ENCODE peak calls at places on chromosomes 6 and 20, in five cellular contexts. L is dorsolateral prefrontal cortex, J is A549, Q is cardiac muscle cell, V is kidney. N is an unnamed sample.

GRCh38 chr6:57190140-57190539 is 18.0 kb downstream of the BAG2 start:
- DNase-seq in L (no peak), J (no peak), Q (peak), V (no peak), N (peak)

GRCh38 chr6:138821519-138821918 is 25.6 kb downstream of the ECT2L start:
- DNase-seq in L (no peak), J (no peak), Q (no peak), V (no peak), N (no peak)

GRCh38 chr20:31652917-31653385 is 15.2 kb downstream of the COX4I2 start:
- DNase-seq in L (no peak), J (no peak), Q (peak), V (no peak), N (no peak)

GRCh38 chr20:60087563-60088105 is 129.4 kb downstream of the CDH26 start:
- DNase-seq in L (no peak), J (no peak), Q (peak), V (no peak), N (no peak)

GRCh38 chr6:30364591-30364990 is 19.6 kb downstream of the RPP21 start:
- DNase-seq in L (no peak), J (no peak), Q (no peak), V (no peak), N (no peak)

GRCh38 chr6:112145080-112145573 is 57.7 kb downstream of the FAM229B start:
- DNase-seq in L (no peak), J (no peak), Q (no peak), V (no peak), N (no peak)

GRCh38 chr20:62967149-62967501 is 14.6 kb downstream of the SLC17A9 start:
- DNase-seq in L (no peak), J (no peak), Q (no peak), V (no peak), N (no peak)

GRCh38 chr6:39274903-39275302 is 39.3 kb downstream of the KCNK17 start:
- DNase-seq in L (no peak), J (no peak), Q (no peak), V (no peak), N (no peak)

GRCh38 chr6:38957426-38957825 is 91.2 kb upstream of the GLP1R start:
- DNase-seq in L (no peak), J (no peak), Q (no peak), V (no peak), N (no peak)

GRCh38 chr20:45041464-45042337 is 59.2 kb downstream of the KCNS1 start:
- DNase-seq in L (no peak), J (no peak), Q (peak), V (no peak), N (no peak)

GRCh38 chr20:24392612-24393011 is 76.8 kb upstream of the SYNDIG1 start:
- DNase-seq in L (no peak), J (no peak), Q (no peak), V (no peak), N (no peak)

GRCh38 chr6:25278914-25279747 is at the start of gene CARMIL1:
- DNase-seq in L (peak), J (peak), Q (peak), V (peak), N (peak)

GRCh38 chr6:107458687-107459282 is 579 bp downstream of the PDSS2 start:
- DNase-seq in L (no peak), J (peak), Q (peak), V (peak), N (no peak)

GRCh38 chr6:111263837-111264236 is 176.5 kb downstream of the SLC16A10 start:
- DNase-seq in L (no peak), J (no peak), Q (peak), V (no peak), N (no peak)

GRCh38 chr6:29675561-29675960 is 5.4 kb downstream of the ZFP57 start:
- DNase-seq in L (no peak), J (no peak), Q (no peak), V (no peak), N (no peak)

GRCh38 chr20:24584538-24585356 is 115.3 kb downstream of the SYNDIG1 start:
- DNase-seq in L (no peak), J (no peak), Q (peak), V (peak), N (no peak)

GRCh38 chr6:168303982-168304751 is 15.4 kb downstream of the DACT2 start:
- DNase-seq in L (no peak), J (no peak), Q (no peak), V (no peak), N (no peak)

GRCh38 chr20:57211949-57212889 is 54.2 kb downstream of the BMP7 start:
- DNase-seq in L (no peak), J (peak), Q (peak), V (peak), N (peak)

GRCh38 chr20:44745560-44746366 is at the start of gene KCNK15:
- DNase-seq in L (no peak), J (no peak), Q (peak), V (peak), N (no peak)

GRCh38 chr6:169035381-169036280 is 218.0 kb downstream of the THBS2 start:
- DNase-seq in L (no peak), J (no peak), Q (peak), V (peak), N (no peak)

GRCh38 chr6:41182069-41183034 is 18.6 kb downstream of the TREML2 start:
- DNase-seq in L (no peak), J (peak), Q (peak), V (no peak), N (peak)

GRCh38 chr6:170088349-170088951 is 202.4 kb downstream of the DLL1 start:
- DNase-seq in L (peak), J (no peak), Q (no peak), V (peak), N (no peak)
- H3K27ac ChIP-seq in L (no peak), J (no peak), Q (no peak), V (no peak), N (no peak)

DNA sequence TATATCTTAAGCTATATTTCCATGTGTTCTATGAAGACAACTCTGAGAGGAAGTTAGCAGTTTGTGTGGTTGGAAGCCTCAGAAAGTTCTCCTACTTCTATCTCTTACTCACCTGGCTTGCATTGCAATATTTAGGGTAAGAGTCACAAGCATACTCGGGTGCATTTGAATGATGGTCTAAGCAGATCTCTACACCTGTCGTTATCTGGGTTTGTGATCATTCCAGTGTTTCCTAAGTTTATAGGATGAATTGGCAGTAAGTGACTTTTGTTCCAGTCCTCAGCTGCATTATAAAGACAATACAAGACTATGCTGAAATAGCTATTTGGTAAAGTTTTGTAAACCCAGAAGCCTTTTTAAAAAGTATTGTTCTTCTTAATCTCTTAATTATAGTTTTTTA is 36.9 kb downstream of the CBFA2T2 start:
- DNase-seq in L (no peak), J (no peak), Q (no peak), V (no peak), N (no peak)
- H3K27ac ChIP-seq in L (no peak), J (no peak), Q (no peak), V (no peak), N (no peak)

GRCh38 chr20:49685809-49686208 is 27.9 kb downstream of the B4GALT5 start:
- DNase-seq in L (no peak), J (no peak), Q (peak), V (no peak), N (no peak)
- H3K27ac ChIP-seq in L (peak), J (peak), Q (no peak), V (no peak), N (no peak)

GRCh38 chr20:49286689-49287551 is 9.1 kb upstream of the ZNFX1 start:
- DNase-seq in L (no peak), J (no peak), Q (no peak), V (no peak), N (no peak)
- H3K27ac ChIP-seq in L (no peak), J (peak), Q (peak), V (no peak), N (no peak)

GRCh38 chr20:46963196-46963529 is 68.5 kb downstream of the EYA2 start:
- DNase-seq in L (no peak), J (no peak), Q (no peak), V (no peak), N (peak)
- H3K27ac ChIP-seq in L (no peak), J (peak), Q (no peak), V (no peak), N (peak)

DNA sequence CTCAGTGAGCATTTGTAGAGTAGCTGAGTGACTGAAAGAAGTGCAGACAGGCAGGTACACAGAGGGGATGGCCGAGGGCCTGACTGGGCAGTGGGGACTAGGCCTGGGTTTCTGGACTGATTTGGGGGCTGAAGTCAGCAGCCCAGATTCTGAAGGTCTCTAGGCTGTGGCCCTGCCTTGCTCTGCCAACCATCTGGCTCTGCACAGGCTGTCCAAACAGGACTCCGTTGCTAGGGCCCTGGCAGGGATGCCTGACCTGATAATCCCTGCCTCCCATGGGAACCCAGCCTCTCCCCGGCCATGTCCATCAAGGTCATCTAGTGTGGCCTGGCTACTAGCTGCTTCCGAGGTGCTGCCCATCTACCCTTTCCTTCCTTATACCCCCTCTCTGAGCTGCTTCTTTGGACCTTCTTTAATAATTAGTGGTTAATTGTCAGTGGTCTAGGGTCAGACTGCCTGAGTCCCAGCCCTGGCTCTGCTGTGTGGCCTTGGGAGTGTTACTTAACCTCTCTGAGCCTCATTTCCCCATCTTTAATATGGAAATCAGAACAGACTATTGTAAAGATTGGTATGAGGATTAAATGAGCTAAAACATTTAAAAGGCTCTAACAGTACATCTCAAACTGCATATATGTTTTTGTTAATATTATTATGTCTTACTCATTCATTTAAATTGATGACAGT is 137.9 kb downstream of the VEGFA start:
- DNase-seq in L (no peak), J (no peak), Q (no peak), V (peak), N (no peak)
- H3K27ac ChIP-seq in L (no peak), J (peak), Q (no peak), V (no peak), N (no peak)

DNA sequence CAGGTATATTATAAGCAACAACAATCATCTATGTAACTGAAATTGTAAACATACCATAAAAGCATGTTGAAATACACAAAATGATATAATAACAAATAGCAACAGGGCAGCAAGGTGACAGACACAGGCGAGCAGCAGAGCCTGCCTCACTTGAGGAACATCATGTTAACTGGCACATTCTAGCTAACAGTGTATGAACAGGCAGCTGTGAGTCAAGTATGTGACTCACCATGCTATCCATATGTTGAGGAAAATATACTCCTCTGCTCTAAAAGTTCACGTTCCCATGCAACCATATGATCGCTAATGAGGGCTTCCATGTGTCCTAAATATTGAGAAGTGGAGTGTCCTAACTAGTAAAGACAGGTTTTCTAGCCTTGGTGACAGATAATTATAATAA is 18.4 kb downstream of the SERAC1 start:
- DNase-seq in L (no peak), J (peak), Q (peak), V (no peak), N (no peak)
- H3K27ac ChIP-seq in L (no peak), J (no peak), Q (no peak), V (no peak), N (no peak)

DNA sequence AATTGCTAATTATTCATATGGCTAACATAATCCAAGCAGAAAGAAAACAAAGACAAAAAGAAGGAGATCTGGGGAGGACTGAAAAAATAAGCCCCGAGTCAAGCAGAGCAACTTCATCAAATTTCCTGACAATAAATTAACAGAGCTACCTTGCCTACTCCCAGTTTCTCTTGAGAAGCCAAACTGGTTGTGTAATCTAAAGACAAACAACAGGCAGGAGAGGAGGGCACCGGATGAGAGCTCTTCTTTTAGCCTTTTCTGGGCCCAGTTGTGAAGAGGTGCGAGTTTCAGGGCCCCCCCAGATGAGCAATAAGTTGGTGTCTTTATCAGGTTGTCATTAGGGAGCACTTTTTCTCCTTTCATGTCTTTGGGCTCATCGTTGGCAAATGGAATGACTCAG is 197.1 kb upstream of the PCSK2 start:
- DNase-seq in L (no peak), J (no peak), Q (no peak), V (no peak), N (no peak)
- H3K27ac ChIP-seq in L (no peak), J (no peak), Q (no peak), V (no peak), N (no peak)

GRCh38 chr20:33874129-33874528 is 63.0 kb downstream of the CHMP4B start:
- DNase-seq in L (no peak), J (no peak), Q (no peak), V (peak), N (no peak)
- H3K27ac ChIP-seq in L (no peak), J (no peak), Q (no peak), V (no peak), N (no peak)

N was measured in SJCRH30.